ENCODE peak calls at places on chromosomes 3 and 15, in ten cellular contexts. One of them, this sample, is unnamed.

GRCh38 chr15:52428297-52428696 is 100.4 kb downstream of the MYO5A start:
- DNase-seq in GM13976: no peak
- DNase-seq in GM12878: no peak
- DNase-seq in thyroid gland: no peak
- DNase-seq in H9: no peak
- DNase-seq in CD4-positive, alpha-beta T cell: no peak
- DNase-seq in nephron progenitor cell: no peak
- DNase-seq in fibroblast of lung: peak
- DNase-seq in psoas muscle: no peak
- DNase-seq in tibial nerve: no peak
- DNase-seq in this sample: no peak

GRCh38 chr3:143881102-143881501 is 32.8 kb upstream of the SLC9A9 start:
- DNase-seq in tibial nerve: no peak
- DNase-seq in thyroid gland: no peak
- DNase-seq in GM12878: no peak
- DNase-seq in GM13976: no peak
- DNase-seq in CD4-positive, alpha-beta T cell: no peak
- DNase-seq in H9: no peak
- DNase-seq in nephron progenitor cell: no peak
- DNase-seq in fibroblast of lung: no peak
- DNase-seq in psoas muscle: no peak
- DNase-seq in this sample: no peak

GRCh38 chr3:150349314-150350097 is 58.6 kb upstream of the TSC22D2 start:
- DNase-seq in psoas muscle: peak
- DNase-seq in H9: no peak
- DNase-seq in fibroblast of lung: peak
- DNase-seq in thyroid gland: peak
- DNase-seq in GM13976: no peak
- DNase-seq in GM12878: no peak
- DNase-seq in nephron progenitor cell: no peak
- DNase-seq in tibial nerve: peak
- DNase-seq in CD4-positive, alpha-beta T cell: no peak
- DNase-seq in this sample: no peak

GRCh38 chr3:152330565-152330964 is 61.8 kb downstream of the MBNL1 start:
- DNase-seq in thyroid gland: no peak
- DNase-seq in GM12878: no peak
- DNase-seq in nephron progenitor cell: no peak
- DNase-seq in GM13976: no peak
- DNase-seq in CD4-positive, alpha-beta T cell: no peak
- DNase-seq in fibroblast of lung: no peak
- DNase-seq in H9: no peak
- DNase-seq in psoas muscle: no peak
- DNase-seq in tibial nerve: no peak
- DNase-seq in this sample: no peak

GRCh38 chr15:33057845-33058244 is 136.7 kb downstream of the FMN1 start:
- DNase-seq in tibial nerve: no peak
- DNase-seq in GM13976: no peak
- DNase-seq in psoas muscle: no peak
- DNase-seq in fibroblast of lung: no peak
- DNase-seq in thyroid gland: no peak
- DNase-seq in H9: no peak
- DNase-seq in CD4-positive, alpha-beta T cell: no peak
- DNase-seq in nephron progenitor cell: no peak
- DNase-seq in GM12878: no peak
- DNase-seq in this sample: no peak

GRCh38 chr3:130896101-130896500 is 2.2 kb downstream of the ATP2C1 start:
- DNase-seq in H9: no peak
- DNase-seq in nephron progenitor cell: no peak
- DNase-seq in fibroblast of lung: peak
- DNase-seq in tibial nerve: no peak
- DNase-seq in psoas muscle: no peak
- DNase-seq in GM12878: no peak
- DNase-seq in GM13976: no peak
- DNase-seq in CD4-positive, alpha-beta T cell: no peak
- DNase-seq in thyroid gland: no peak
- DNase-seq in this sample: no peak

GRCh38 chr3:184145120-184145524 is 10.0 kb downstream of the EIF2B5 start:
- DNase-seq in psoas muscle: peak
- DNase-seq in H9: peak
- DNase-seq in tibial nerve: no peak
- DNase-seq in GM13976: no peak
- DNase-seq in CD4-positive, alpha-beta T cell: peak
- DNase-seq in fibroblast of lung: peak
- DNase-seq in nephron progenitor cell: no peak
- DNase-seq in GM12878: no peak
- DNase-seq in thyroid gland: peak
- DNase-seq in this sample: no peak

GRCh38 chr3:128491071-128491899 is 1.7 kb downstream of the GATA2 start:
- DNase-seq in thyroid gland: no peak
- DNase-seq in GM13976: no peak
- DNase-seq in tibial nerve: no peak
- DNase-seq in GM12878: no peak
- DNase-seq in nephron progenitor cell: no peak
- DNase-seq in H9: peak
- DNase-seq in fibroblast of lung: peak
- DNase-seq in psoas muscle: no peak
- DNase-seq in CD4-positive, alpha-beta T cell: no peak
- DNase-seq in this sample: no peak

GRCh38 chr3:42686832-42687650 is 1.7 kb downstream of the KLHL40 start:
- DNase-seq in nephron progenitor cell: no peak
- DNase-seq in GM12878: no peak
- DNase-seq in tibial nerve: no peak
- DNase-seq in CD4-positive, alpha-beta T cell: no peak
- DNase-seq in fibroblast of lung: no peak
- DNase-seq in thyroid gland: no peak
- DNase-seq in GM13976: no peak
- DNase-seq in H9: no peak
- DNase-seq in psoas muscle: no peak
- DNase-seq in this sample: no peak

GRCh38 chr3:67458406-67458805 is 196.0 kb downstream of the SUCLG2 start:
- DNase-seq in CD4-positive, alpha-beta T cell: no peak
- DNase-seq in nephron progenitor cell: no peak
- DNase-seq in psoas muscle: no peak
- DNase-seq in GM12878: no peak
- DNase-seq in thyroid gland: no peak
- DNase-seq in tibial nerve: no peak
- DNase-seq in GM13976: no peak
- DNase-seq in H9: no peak
- DNase-seq in fibroblast of lung: peak
- DNase-seq in this sample: no peak

GRCh38 chr15:76433798-76434400 is 97.3 kb downstream of the ISL2 start:
- DNase-seq in GM13976: no peak
- DNase-seq in CD4-positive, alpha-beta T cell: no peak
- DNase-seq in GM12878: no peak
- DNase-seq in nephron progenitor cell: no peak
- DNase-seq in thyroid gland: no peak
- DNase-seq in tibial nerve: no peak
- DNase-seq in psoas muscle: no peak
- DNase-seq in H9: no peak
- DNase-seq in fibroblast of lung: peak
- DNase-seq in this sample: no peak

DNA sequence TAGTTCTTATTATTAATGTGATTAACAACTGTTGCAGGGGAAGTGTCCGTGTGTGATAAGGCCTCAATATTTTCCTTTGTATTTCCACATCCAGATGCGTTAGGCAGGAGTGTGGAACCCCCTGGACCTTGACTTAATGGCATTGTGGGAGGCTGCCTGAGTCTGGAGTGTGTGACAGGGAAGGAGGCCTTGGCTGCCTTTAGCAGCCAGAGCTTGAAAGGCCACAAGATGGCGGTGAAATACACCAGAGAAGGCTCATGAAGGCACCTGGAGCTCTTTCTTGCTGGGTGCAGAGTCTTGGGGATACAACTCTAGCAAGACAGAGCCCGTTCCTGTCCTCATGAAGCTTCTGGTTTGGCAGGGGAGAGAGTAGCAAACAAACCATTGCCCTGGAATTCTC is 36.9 kb downstream of the POLR2M start:
- DNase-seq in nephron progenitor cell: no peak
- DNase-seq in H9: peak
- DNase-seq in GM12878: no peak
- DNase-seq in psoas muscle: no peak
- DNase-seq in CD4-positive, alpha-beta T cell: no peak
- DNase-seq in tibial nerve: no peak
- DNase-seq in thyroid gland: no peak
- DNase-seq in GM13976: no peak
- DNase-seq in fibroblast of lung: no peak
- DNase-seq in this sample: no peak
- TF ChIP-seq CTCF in nephron progenitor cell: no peak
- TF ChIP-seq CTCF in H9: peak
- TF ChIP-seq CTCF in GM12878: peak
- TF ChIP-seq CTCF in psoas muscle: no peak
- TF ChIP-seq CTCF in CD4-positive, alpha-beta T cell: no peak
- TF ChIP-seq CTCF in tibial nerve: no peak
- TF ChIP-seq CTCF in thyroid gland: no peak
- TF ChIP-seq CTCF in GM13976: no peak
- TF ChIP-seq CTCF in fibroblast of lung: peak
- TF ChIP-seq CTCF in this sample: no peak

GRCh38 chr3:192917258-192917507 is 473 bp downstream of the MB21D2 start:
- DNase-seq in CD4-positive, alpha-beta T cell: no peak
- DNase-seq in H9: no peak
- DNase-seq in thyroid gland: no peak
- DNase-seq in GM12878: no peak
- DNase-seq in tibial nerve: no peak
- DNase-seq in GM13976: peak
- DNase-seq in fibroblast of lung: no peak
- DNase-seq in nephron progenitor cell: no peak
- DNase-seq in psoas muscle: no peak
- DNase-seq in this sample: no peak

GRCh38 chr3:192915724-192916123 is 1.9 kb downstream of the MB21D2 start:
- DNase-seq in nephron progenitor cell: no peak
- DNase-seq in thyroid gland: no peak
- DNase-seq in tibial nerve: no peak
- DNase-seq in GM13976: no peak
- DNase-seq in psoas muscle: no peak
- DNase-seq in GM12878: no peak
- DNase-seq in H9: no peak
- DNase-seq in fibroblast of lung: peak
- DNase-seq in CD4-positive, alpha-beta T cell: no peak
- DNase-seq in this sample: no peak

GRCh38 chr3:192915306-192915705 is 2.4 kb downstream of the MB21D2 start:
- DNase-seq in GM12878: no peak
- DNase-seq in fibroblast of lung: peak
- DNase-seq in H9: peak
- DNase-seq in nephron progenitor cell: no peak
- DNase-seq in tibial nerve: no peak
- DNase-seq in thyroid gland: no peak
- DNase-seq in psoas muscle: no peak
- DNase-seq in GM13976: peak
- DNase-seq in CD4-positive, alpha-beta T cell: no peak
- DNase-seq in this sample: no peak

GRCh38 chr3:192917508-192918274 is at the start of gene MB21D2:
- DNase-seq in fibroblast of lung: peak
- DNase-seq in GM13976: peak
- DNase-seq in H9: peak
- DNase-seq in thyroid gland: peak
- DNase-seq in tibial nerve: peak
- DNase-seq in CD4-positive, alpha-beta T cell: peak
- DNase-seq in nephron progenitor cell: peak
- DNase-seq in psoas muscle: peak
- DNase-seq in GM12878: no peak
- DNase-seq in this sample: no peak

GRCh38 chr3:192916455-192917257 is 1.0 kb downstream of the MB21D2 start:
- DNase-seq in H9: peak
- DNase-seq in nephron progenitor cell: peak
- DNase-seq in GM12878: no peak
- DNase-seq in fibroblast of lung: peak
- DNase-seq in psoas muscle: peak
- DNase-seq in thyroid gland: peak
- DNase-seq in tibial nerve: peak
- DNase-seq in GM13976: peak
- DNase-seq in CD4-positive, alpha-beta T cell: peak
- DNase-seq in this sample: no peak
- TF ChIP-seq CTCF in H9: no peak
- TF ChIP-seq CTCF in nephron progenitor cell: no peak
- TF ChIP-seq CTCF in GM12878: peak
- TF ChIP-seq CTCF in fibroblast of lung: no peak
- TF ChIP-seq CTCF in psoas muscle: peak
- TF ChIP-seq CTCF in thyroid gland: no peak
- TF ChIP-seq CTCF in tibial nerve: no peak
- TF ChIP-seq CTCF in GM13976: no peak
- TF ChIP-seq CTCF in CD4-positive, alpha-beta T cell: no peak
- TF ChIP-seq CTCF in this sample: no peak

DNA sequence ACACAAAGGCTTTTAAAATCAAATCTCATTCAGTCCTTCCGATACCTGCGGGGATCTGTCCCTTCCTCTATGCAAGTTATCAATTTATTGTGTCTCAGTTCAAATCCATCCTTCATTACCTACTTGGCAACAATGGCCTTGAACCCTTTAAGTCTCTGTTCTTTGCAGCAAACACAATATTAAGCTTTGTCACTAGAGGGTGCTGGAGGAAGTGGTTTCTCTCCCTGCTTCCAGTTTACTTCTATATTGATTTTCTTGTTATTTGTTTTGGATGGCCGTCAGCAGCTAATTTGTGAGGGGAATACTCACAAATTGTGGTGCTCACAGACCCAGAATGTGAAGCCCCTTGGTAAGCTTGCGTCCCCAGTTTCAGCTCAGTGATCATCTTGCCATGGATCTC is 278.3 kb downstream of the FGF12 start:
- DNase-seq in GM13976: no peak
- DNase-seq in fibroblast of lung: no peak
- DNase-seq in thyroid gland: no peak
- DNase-seq in tibial nerve: no peak
- DNase-seq in nephron progenitor cell: no peak
- DNase-seq in psoas muscle: no peak
- DNase-seq in H9: no peak
- DNase-seq in GM12878: no peak
- DNase-seq in CD4-positive, alpha-beta T cell: no peak
- DNase-seq in this sample: no peak
- TF ChIP-seq CTCF in GM13976: no peak
- TF ChIP-seq CTCF in fibroblast of lung: peak
- TF ChIP-seq CTCF in thyroid gland: no peak
- TF ChIP-seq CTCF in tibial nerve: no peak
- TF ChIP-seq CTCF in nephron progenitor cell: peak
- TF ChIP-seq CTCF in psoas muscle: no peak
- TF ChIP-seq CTCF in H9: peak
- TF ChIP-seq CTCF in GM12878: peak
- TF ChIP-seq CTCF in CD4-positive, alpha-beta T cell: no peak
- TF ChIP-seq CTCF in this sample: no peak

DNA sequence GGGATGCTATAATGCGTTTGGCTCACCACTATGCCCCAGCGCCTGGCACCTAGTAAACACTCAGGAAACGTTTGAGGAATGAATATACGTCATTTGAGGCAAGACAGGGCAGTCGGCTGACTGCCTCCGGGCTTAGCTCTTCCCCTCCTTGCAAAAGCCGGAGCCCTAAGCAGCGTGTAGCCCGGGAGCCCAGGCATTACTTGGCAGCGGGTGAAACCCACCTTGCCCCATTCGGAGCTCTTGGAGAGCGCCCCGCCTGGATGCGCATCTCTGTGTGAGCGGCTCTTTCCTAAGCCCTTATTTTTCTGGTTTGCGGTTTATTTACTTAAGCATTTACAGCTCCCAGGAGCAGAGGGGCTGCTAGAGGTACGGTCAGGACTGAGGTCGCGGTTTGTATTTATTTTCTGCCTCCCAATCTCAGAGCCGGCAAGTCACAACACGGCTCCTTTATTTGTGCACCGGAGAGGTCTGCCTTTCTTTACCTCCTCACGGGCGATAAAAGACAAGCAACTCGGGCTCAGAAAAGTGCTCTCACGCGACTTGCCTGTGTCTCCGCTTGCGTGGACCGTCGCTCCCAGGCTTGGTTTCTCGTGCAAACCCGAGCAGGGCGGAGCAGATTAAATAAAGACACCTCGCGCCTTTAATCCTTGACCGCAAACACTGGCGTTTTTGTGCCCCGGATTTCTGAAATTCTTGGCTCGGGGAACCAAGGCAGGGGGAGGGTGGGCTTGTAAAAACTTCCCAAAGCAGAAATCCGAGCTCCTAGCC is 724 bp upstream of the ITPR1 start:
- DNase-seq in CD4-positive, alpha-beta T cell: peak
- DNase-seq in psoas muscle: peak
- DNase-seq in thyroid gland: peak
- DNase-seq in fibroblast of lung: peak
- DNase-seq in GM12878: no peak
- DNase-seq in H9: peak
- DNase-seq in tibial nerve: peak
- DNase-seq in GM13976: peak
- DNase-seq in nephron progenitor cell: peak
- DNase-seq in this sample: no peak
- TF ChIP-seq CTCF in CD4-positive, alpha-beta T cell: no peak
- TF ChIP-seq CTCF in psoas muscle: no peak
- TF ChIP-seq CTCF in thyroid gland: no peak
- TF ChIP-seq CTCF in fibroblast of lung: no peak
- TF ChIP-seq CTCF in GM12878: no peak
- TF ChIP-seq CTCF in H9: peak
- TF ChIP-seq CTCF in tibial nerve: no peak
- TF ChIP-seq CTCF in GM13976: no peak
- TF ChIP-seq CTCF in nephron progenitor cell: no peak
- TF ChIP-seq CTCF in this sample: no peak

This sample was measured in esophagus squamous epithelium.